ENCODE peak calls at places on chromosome 13, in nine cellular contexts. One of them, this sample, is unnamed.

GRCh38 chr13:53250272-53250875 is 221.8 kb downstream of the OLFM4 start:
- DNase-seq in H9: no peak
- DNase-seq in neural progenitor cell: peak
- DNase-seq in fibroblast of lung: peak
- DNase-seq in MM.1S: peak
- DNase-seq in IMR-90: peak
- DNase-seq in endothelial cell of umbilical vein: peak
- DNase-seq in mammary epithelial cell: peak
- DNase-seq in astrocyte: peak
- DNase-seq in this sample: peak

GRCh38 chr13:33487575-33488243 is 202.2 kb upstream of the STARD13 start:
- DNase-seq in H9: peak
- DNase-seq in neural progenitor cell: peak
- DNase-seq in fibroblast of lung: no peak
- DNase-seq in MM.1S: peak
- DNase-seq in IMR-90: peak
- DNase-seq in endothelial cell of umbilical vein: peak
- DNase-seq in mammary epithelial cell: peak
- DNase-seq in astrocyte: no peak
- DNase-seq in this sample: no peak

GRCh38 chr13:91031508-91031907 is 316.0 kb upstream of the MIR17HG start:
- DNase-seq in H9: peak
- DNase-seq in neural progenitor cell: no peak
- DNase-seq in fibroblast of lung: no peak
- DNase-seq in MM.1S: no peak
- DNase-seq in IMR-90: no peak
- DNase-seq in endothelial cell of umbilical vein: no peak
- DNase-seq in mammary epithelial cell: no peak
- DNase-seq in astrocyte: no peak
- DNase-seq in this sample: no peak

GRCh38 chr13:60001892-60002291 is 161.8 kb downstream of the DIAPH3 start:
- DNase-seq in H9: no peak
- DNase-seq in neural progenitor cell: no peak
- DNase-seq in fibroblast of lung: no peak
- DNase-seq in MM.1S: no peak
- DNase-seq in IMR-90: no peak
- DNase-seq in endothelial cell of umbilical vein: no peak
- DNase-seq in mammary epithelial cell: peak
- DNase-seq in astrocyte: no peak
- DNase-seq in this sample: no peak

GRCh38 chr13:51101636-51102218 is 9.3 kb downstream of the C13orf42 start:
- DNase-seq in H9: no peak
- DNase-seq in neural progenitor cell: no peak
- DNase-seq in fibroblast of lung: no peak
- DNase-seq in MM.1S: no peak
- DNase-seq in IMR-90: no peak
- DNase-seq in endothelial cell of umbilical vein: peak
- DNase-seq in mammary epithelial cell: no peak
- DNase-seq in astrocyte: no peak
- DNase-seq in this sample: no peak

GRCh38 chr13:43303040-43303729 is 279.8 kb downstream of the DNAJC15 start:
- DNase-seq in H9: peak
- DNase-seq in neural progenitor cell: peak
- DNase-seq in fibroblast of lung: peak
- DNase-seq in MM.1S: peak
- DNase-seq in IMR-90: peak
- DNase-seq in endothelial cell of umbilical vein: peak
- DNase-seq in mammary epithelial cell: peak
- DNase-seq in astrocyte: peak
- DNase-seq in this sample: peak

GRCh38 chr13:93476175-93476574 is 249.6 kb downstream of the GPC6 start:
- DNase-seq in H9: no peak
- DNase-seq in neural progenitor cell: no peak
- DNase-seq in fibroblast of lung: peak
- DNase-seq in MM.1S: no peak
- DNase-seq in IMR-90: peak
- DNase-seq in endothelial cell of umbilical vein: no peak
- DNase-seq in mammary epithelial cell: peak
- DNase-seq in astrocyte: peak
- DNase-seq in this sample: no peak

GRCh38 chr13:31236211-31236786 is 36.5 kb downstream of the B3GLCT start:
- DNase-seq in H9: no peak
- DNase-seq in neural progenitor cell: peak
- DNase-seq in fibroblast of lung: peak
- DNase-seq in MM.1S: peak
- DNase-seq in IMR-90: peak
- DNase-seq in endothelial cell of umbilical vein: peak
- DNase-seq in mammary epithelial cell: peak
- DNase-seq in astrocyte: peak
- DNase-seq in this sample: peak

GRCh38 chr13:35741657-35742056 is 265.2 kb upstream of the MAB21L1 start:
- DNase-seq in H9: no peak
- DNase-seq in neural progenitor cell: no peak
- DNase-seq in fibroblast of lung: no peak
- DNase-seq in MM.1S: no peak
- DNase-seq in IMR-90: no peak
- DNase-seq in endothelial cell of umbilical vein: no peak
- DNase-seq in mammary epithelial cell: no peak
- DNase-seq in astrocyte: no peak
- DNase-seq in this sample: no peak

GRCh38 chr13:107028751-107029150 is 460.8 kb upstream of the ARGLU1 start:
- DNase-seq in H9: no peak
- DNase-seq in neural progenitor cell: no peak
- DNase-seq in fibroblast of lung: no peak
- DNase-seq in MM.1S: no peak
- DNase-seq in IMR-90: no peak
- DNase-seq in endothelial cell of umbilical vein: peak
- DNase-seq in mammary epithelial cell: no peak
- DNase-seq in astrocyte: no peak
- DNase-seq in this sample: no peak

GRCh38 chr13:51364404-51365008 is 25.0 kb downstream of the SERPINE3 start:
- DNase-seq in H9: no peak
- DNase-seq in neural progenitor cell: no peak
- DNase-seq in fibroblast of lung: peak
- DNase-seq in MM.1S: no peak
- DNase-seq in IMR-90: peak
- DNase-seq in endothelial cell of umbilical vein: peak
- DNase-seq in mammary epithelial cell: peak
- DNase-seq in astrocyte: peak
- DNase-seq in this sample: no peak

GRCh38 chr13:72527333-72527732 is 200.1 kb downstream of the MZT1 start:
- DNase-seq in H9: no peak
- DNase-seq in neural progenitor cell: peak
- DNase-seq in fibroblast of lung: no peak
- DNase-seq in MM.1S: no peak
- DNase-seq in IMR-90: no peak
- DNase-seq in endothelial cell of umbilical vein: no peak
- DNase-seq in mammary epithelial cell: no peak
- DNase-seq in astrocyte: no peak
- DNase-seq in this sample: no peak

GRCh38 chr13:84400711-84401110 is 518.4 kb upstream of the SLITRK1 start:
- DNase-seq in H9: no peak
- DNase-seq in neural progenitor cell: no peak
- DNase-seq in fibroblast of lung: peak
- DNase-seq in MM.1S: no peak
- DNase-seq in IMR-90: peak
- DNase-seq in endothelial cell of umbilical vein: no peak
- DNase-seq in mammary epithelial cell: peak
- DNase-seq in astrocyte: peak
- DNase-seq in this sample: no peak

GRCh38 chr13:52070929-52071523 is 46.5 kb downstream of the UTP14C start:
- DNase-seq in H9: no peak
- DNase-seq in neural progenitor cell: no peak
- DNase-seq in fibroblast of lung: peak
- DNase-seq in MM.1S: no peak
- DNase-seq in IMR-90: peak
- DNase-seq in endothelial cell of umbilical vein: peak
- DNase-seq in mammary epithelial cell: peak
- DNase-seq in astrocyte: peak
- DNase-seq in this sample: peak

GRCh38 chr13:73462241-73462640 is 403.4 kb downstream of the KLF5 start:
- DNase-seq in H9: no peak
- DNase-seq in neural progenitor cell: no peak
- DNase-seq in fibroblast of lung: peak
- DNase-seq in MM.1S: no peak
- DNase-seq in IMR-90: peak
- DNase-seq in endothelial cell of umbilical vein: no peak
- DNase-seq in mammary epithelial cell: no peak
- DNase-seq in astrocyte: peak
- DNase-seq in this sample: no peak

DNA sequence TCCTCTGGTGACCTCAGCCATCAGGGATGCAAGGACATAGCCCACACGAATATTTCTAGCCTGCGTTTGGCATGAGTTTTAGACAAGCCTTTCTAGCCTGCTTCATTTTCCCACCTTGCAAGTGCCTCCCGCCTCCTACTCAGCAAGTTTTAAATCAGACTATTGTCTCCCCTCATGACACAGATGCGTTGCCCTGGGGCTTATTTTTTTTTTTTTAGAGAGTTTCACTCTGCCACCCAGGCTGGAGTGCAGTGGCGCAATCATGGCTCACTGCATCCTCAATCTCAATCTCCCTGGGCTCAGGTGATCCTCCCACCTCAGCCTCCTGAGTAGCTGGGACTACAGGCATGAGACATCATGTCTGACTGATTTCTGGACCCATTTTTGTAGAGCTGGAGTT is 14.6 kb downstream of the GJB2 start:
- DNase-seq in H9: no peak
- DNase-seq in neural progenitor cell: no peak
- DNase-seq in fibroblast of lung: no peak
- DNase-seq in MM.1S: no peak
- DNase-seq in IMR-90: no peak
- DNase-seq in endothelial cell of umbilical vein: no peak
- DNase-seq in mammary epithelial cell: peak
- DNase-seq in astrocyte: no peak
- DNase-seq in this sample: no peak
- H2AFZ ChIP-seq in H9: no peak
- H2AFZ ChIP-seq in neural progenitor cell: no peak
- H2AFZ ChIP-seq in fibroblast of lung: no peak
- H2AFZ ChIP-seq in MM.1S: no peak
- H2AFZ ChIP-seq in IMR-90: peak
- H2AFZ ChIP-seq in endothelial cell of umbilical vein: no peak
- H2AFZ ChIP-seq in mammary epithelial cell: peak
- H2AFZ ChIP-seq in astrocyte: no peak
- H2AFZ ChIP-seq in this sample: no peak

GRCh38 chr13:101262306-101262705 is 154.0 kb downstream of the NALCN start:
- DNase-seq in H9: no peak
- DNase-seq in neural progenitor cell: no peak
- DNase-seq in fibroblast of lung: no peak
- DNase-seq in MM.1S: no peak
- DNase-seq in IMR-90: no peak
- DNase-seq in endothelial cell of umbilical vein: no peak
- DNase-seq in mammary epithelial cell: no peak
- DNase-seq in astrocyte: no peak
- DNase-seq in this sample: no peak

GRCh38 chr13:101258071-101258470 is 158.2 kb downstream of the NALCN start:
- DNase-seq in H9: peak
- DNase-seq in neural progenitor cell: peak
- DNase-seq in fibroblast of lung: peak
- DNase-seq in MM.1S: peak
- DNase-seq in IMR-90: peak
- DNase-seq in endothelial cell of umbilical vein: peak
- DNase-seq in mammary epithelial cell: peak
- DNase-seq in astrocyte: peak
- DNase-seq in this sample: peak

DNA sequence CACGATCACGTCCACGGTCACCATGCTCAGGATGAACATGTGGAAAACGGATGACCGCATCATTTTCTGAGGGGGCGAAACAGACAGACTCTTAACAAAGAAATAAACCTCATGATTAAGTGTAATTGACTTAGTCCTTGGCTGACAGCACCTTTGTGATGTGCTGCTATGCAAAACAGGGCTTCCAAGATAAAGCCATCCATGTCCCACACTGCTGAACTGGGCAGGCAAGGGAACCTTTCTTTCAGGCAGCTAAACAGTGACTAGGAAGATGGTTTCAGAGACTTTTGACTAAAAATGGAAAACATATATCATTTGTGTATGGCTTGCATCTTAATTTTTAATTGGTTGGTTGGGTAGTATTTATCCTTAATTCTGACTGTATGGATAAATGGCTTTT is 157.8 kb downstream of the NALCN start:
- DNase-seq in H9: no peak
- DNase-seq in neural progenitor cell: no peak
- DNase-seq in fibroblast of lung: no peak
- DNase-seq in MM.1S: no peak
- DNase-seq in IMR-90: no peak
- DNase-seq in endothelial cell of umbilical vein: no peak
- DNase-seq in mammary epithelial cell: no peak
- DNase-seq in astrocyte: no peak
- DNase-seq in this sample: no peak
- H2AFZ ChIP-seq in H9: no peak
- H2AFZ ChIP-seq in neural progenitor cell: peak
- H2AFZ ChIP-seq in fibroblast of lung: peak
- H2AFZ ChIP-seq in MM.1S: no peak
- H2AFZ ChIP-seq in IMR-90: peak
- H2AFZ ChIP-seq in endothelial cell of umbilical vein: no peak
- H2AFZ ChIP-seq in mammary epithelial cell: peak
- H2AFZ ChIP-seq in astrocyte: peak
- H2AFZ ChIP-seq in this sample: no peak

DNA sequence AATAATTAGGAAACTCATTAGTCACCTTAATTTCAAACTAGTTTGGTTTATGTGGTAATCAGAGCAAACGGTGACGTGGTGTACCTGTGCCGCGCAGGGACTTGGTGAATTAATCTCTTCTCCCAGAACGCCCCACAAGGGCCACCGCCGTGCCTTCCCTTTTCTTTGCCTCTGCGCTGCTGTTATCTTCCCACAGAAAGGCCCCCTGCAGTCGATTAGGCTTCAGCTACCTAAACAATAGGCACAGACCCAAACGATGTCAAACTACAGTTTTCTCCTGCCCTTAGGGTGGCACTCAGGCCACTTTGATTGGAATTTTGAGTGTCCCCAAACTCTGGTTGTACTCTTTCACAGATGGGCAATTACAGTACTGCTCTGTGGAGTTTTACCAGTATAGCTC is 115.5 kb downstream of the GGACT start:
- DNase-seq in H9: no peak
- DNase-seq in neural progenitor cell: peak
- DNase-seq in fibroblast of lung: no peak
- DNase-seq in MM.1S: no peak
- DNase-seq in IMR-90: no peak
- DNase-seq in endothelial cell of umbilical vein: no peak
- DNase-seq in mammary epithelial cell: no peak
- DNase-seq in astrocyte: no peak
- DNase-seq in this sample: no peak
- H2AFZ ChIP-seq in H9: no peak
- H2AFZ ChIP-seq in neural progenitor cell: no peak
- H2AFZ ChIP-seq in fibroblast of lung: no peak
- H2AFZ ChIP-seq in MM.1S: no peak
- H2AFZ ChIP-seq in IMR-90: no peak
- H2AFZ ChIP-seq in endothelial cell of umbilical vein: no peak
- H2AFZ ChIP-seq in mammary epithelial cell: no peak
- H2AFZ ChIP-seq in astrocyte: no peak
- H2AFZ ChIP-seq in this sample: no peak

DNA sequence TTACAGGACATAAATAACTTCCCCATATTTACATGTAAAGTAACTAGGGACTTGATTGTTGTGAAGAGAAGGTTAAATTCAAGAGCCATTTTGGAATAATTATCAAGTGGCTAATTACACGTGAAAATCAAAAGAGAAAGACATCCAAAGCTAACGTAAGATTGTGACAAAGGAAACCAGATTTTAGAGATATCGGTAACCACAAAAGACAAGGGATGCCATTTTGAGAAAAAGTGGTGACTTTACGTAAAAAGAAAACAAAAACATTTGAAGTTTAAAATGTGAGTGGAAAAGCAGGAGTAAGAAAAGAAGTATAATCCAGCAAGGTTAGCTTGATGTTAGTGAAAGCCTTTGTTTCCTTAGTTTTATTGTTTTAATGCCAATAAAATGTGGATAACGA is 10.9 kb upstream of the VWA8 start:
- DNase-seq in H9: no peak
- DNase-seq in neural progenitor cell: no peak
- DNase-seq in fibroblast of lung: no peak
- DNase-seq in MM.1S: no peak
- DNase-seq in IMR-90: no peak
- DNase-seq in endothelial cell of umbilical vein: no peak
- DNase-seq in mammary epithelial cell: no peak
- DNase-seq in astrocyte: no peak
- DNase-seq in this sample: no peak
- H2AFZ ChIP-seq in H9: no peak
- H2AFZ ChIP-seq in neural progenitor cell: peak
- H2AFZ ChIP-seq in fibroblast of lung: no peak
- H2AFZ ChIP-seq in MM.1S: no peak
- H2AFZ ChIP-seq in IMR-90: no peak
- H2AFZ ChIP-seq in endothelial cell of umbilical vein: no peak
- H2AFZ ChIP-seq in mammary epithelial cell: no peak
- H2AFZ ChIP-seq in astrocyte: no peak
- H2AFZ ChIP-seq in this sample: peak